ENCODE peak calls at places on chromosome 19, in four cellular contexts. One of them, this sample, is unnamed.

GRCh38 chr19:38180071-38180470 is 44.0 kb downstream of the DPF1 start:
- DNase-seq in naive B cell: no peak
- DNase-seq in GM12891: no peak
- DNase-seq in aorta: no peak
- DNase-seq in this sample: no peak

GRCh38 chr19:40640744-40641143 is 39.6 kb downstream of the LTBP4 start:
- DNase-seq in naive B cell: no peak
- DNase-seq in aorta: no peak
- DNase-seq in GM12891: no peak
- DNase-seq in this sample: peak

GRCh38 chr19:8370176-8371010 is 6.4 kb downstream of the ANGPTL4 start:
- DNase-seq in GM12891: no peak
- DNase-seq in aorta: no peak
- DNase-seq in naive B cell: no peak
- DNase-seq in this sample: no peak

GRCh38 chr19:29324717-29325116 is 111.8 kb upstream of the UQCRFS1 start:
- DNase-seq in aorta: no peak
- DNase-seq in naive B cell: no peak
- DNase-seq in GM12891: no peak
- DNase-seq in this sample: no peak

GRCh38 chr19:10975374-10976036 is 14.7 kb downstream of the SMARCA4 start:
- DNase-seq in naive B cell: no peak
- DNase-seq in aorta: no peak
- DNase-seq in GM12891: no peak
- DNase-seq in this sample: peak

GRCh38 chr19:38384209-38385027 is 3.4 kb downstream of the GGN start:
- DNase-seq in naive B cell: no peak
- DNase-seq in GM12891: no peak
- DNase-seq in aorta: no peak
- DNase-seq in this sample: peak

GRCh38 chr19:38360351-38360750 is 14.0 kb upstream of the PSMD8 start:
- DNase-seq in GM12891: no peak
- DNase-seq in aorta: no peak
- DNase-seq in naive B cell: no peak
- DNase-seq in this sample: no peak

GRCh38 chr19:7980635-7981121 is 24.8 kb downstream of the ELAVL1 start:
- DNase-seq in naive B cell: no peak
- DNase-seq in aorta: peak
- DNase-seq in GM12891: no peak
- DNase-seq in this sample: no peak

GRCh38 chr19:6564393-6564792 is 26.6 kb downstream of the CD70 start:
- DNase-seq in naive B cell: peak
- DNase-seq in GM12891: no peak
- DNase-seq in aorta: no peak
- DNase-seq in this sample: peak

GRCh38 chr19:1455002-1455335 is 5.0 kb downstream of the APC2 start:
- DNase-seq in aorta: no peak
- DNase-seq in GM12891: no peak
- DNase-seq in naive B cell: peak
- DNase-seq in this sample: no peak

GRCh38 chr19:16343156-16343555 is 18.5 kb downstream of the KLF2 start:
- DNase-seq in naive B cell: no peak
- DNase-seq in aorta: no peak
- DNase-seq in GM12891: no peak
- DNase-seq in this sample: no peak

GRCh38 chr19:52198678-52199077 is 8.8 kb downstream of the PPP2R1A start:
- DNase-seq in GM12891: no peak
- DNase-seq in aorta: no peak
- DNase-seq in naive B cell: no peak
- DNase-seq in this sample: no peak

GRCh38 chr19:58549664-58550361 is 5.1 kb downstream of the CHMP2A start:
- DNase-seq in naive B cell: no peak
- DNase-seq in GM12891: no peak
- DNase-seq in aorta: no peak
- DNase-seq in this sample: no peak

GRCh38 chr19:45413497-45413896 is 7.1 kb downstream of the POLR1G start:
- DNase-seq in GM12891: no peak
- DNase-seq in naive B cell: no peak
- DNase-seq in aorta: no peak
- DNase-seq in this sample: peak

GRCh38 chr19:50175924-50176323 is 12.8 kb upstream of the IZUMO2 start:
- DNase-seq in aorta: no peak
- DNase-seq in GM12891: no peak
- DNase-seq in naive B cell: no peak
- DNase-seq in this sample: no peak

GRCh38 chr19:49422407-49423277 is 599 bp downstream of the PTH2 start:
- DNase-seq in naive B cell: no peak
- DNase-seq in GM12891: no peak
- DNase-seq in aorta: peak
- DNase-seq in this sample: peak

GRCh38 chr19:3061214-3062161 is 807 bp downstream of the TLE5 start:
- DNase-seq in naive B cell: peak
- DNase-seq in aorta: peak
- DNase-seq in GM12891: peak
- DNase-seq in this sample: peak

GRCh38 chr19:38975861-38976271 is 324 bp upstream of the FBXO17 start:
- DNase-seq in naive B cell: no peak
- DNase-seq in GM12891: no peak
- DNase-seq in aorta: no peak
- DNase-seq in this sample: peak

GRCh38 chr19:6010107-6010506 is 32.2 kb upstream of the RANBP3 start:
- DNase-seq in aorta: peak
- DNase-seq in naive B cell: no peak
- DNase-seq in GM12891: no peak
- DNase-seq in this sample: no peak

GRCh38 chr19:18861235-18861634 is 29.5 kb downstream of the UPF1 start:
- DNase-seq in GM12891: no peak
- DNase-seq in aorta: no peak
- DNase-seq in naive B cell: no peak
- DNase-seq in this sample: no peak

This sample was measured in iris pigment epithelial cell.